ENCODE peak calls at places on chromosomes 13 and 19, in seven cellular contexts. One of them, this sample, is unnamed.

GRCh38 chr19:3818479-3818878 is 32.3 kb upstream of the MATK start:
- DNase-seq in mucosa of descending colon: no peak
- DNase-seq in tibial artery: no peak
- DNase-seq in endothelial cell: no peak
- DNase-seq in stomach: no peak
- DNase-seq in CD4-positive, alpha-beta T cell: no peak
- DNase-seq in Peyer's patch: no peak
- DNase-seq in this sample: no peak

GRCh38 chr19:48308695-48309586 is 16.4 kb upstream of the EMP3 start:
- DNase-seq in CD4-positive, alpha-beta T cell: no peak
- DNase-seq in endothelial cell: no peak
- DNase-seq in tibial artery: no peak
- DNase-seq in mucosa of descending colon: no peak
- DNase-seq in Peyer's patch: no peak
- DNase-seq in stomach: no peak
- DNase-seq in this sample: no peak

GRCh38 chr19:1481224-1481892 is 2.3 kb upstream of the C19orf25 start:
- DNase-seq in endothelial cell: no peak
- DNase-seq in Peyer's patch: no peak
- DNase-seq in stomach: no peak
- DNase-seq in mucosa of descending colon: no peak
- DNase-seq in tibial artery: no peak
- DNase-seq in CD4-positive, alpha-beta T cell: no peak
- DNase-seq in this sample: no peak

GRCh38 chr13:90547272-90547790 is 800.2 kb upstream of the MIR17HG start:
- DNase-seq in stomach: no peak
- DNase-seq in tibial artery: no peak
- DNase-seq in Peyer's patch: no peak
- DNase-seq in CD4-positive, alpha-beta T cell: no peak
- DNase-seq in mucosa of descending colon: no peak
- DNase-seq in endothelial cell: no peak
- DNase-seq in this sample: no peak

GRCh38 chr19:27911122-27911898 is 1301.6 kb downstream of the UQCRFS1 start:
- DNase-seq in mucosa of descending colon: no peak
- DNase-seq in tibial artery: no peak
- DNase-seq in Peyer's patch: no peak
- DNase-seq in stomach: no peak
- DNase-seq in CD4-positive, alpha-beta T cell: no peak
- DNase-seq in endothelial cell: no peak
- DNase-seq in this sample: no peak

GRCh38 chr13:49132479-49133002 is 87.6 kb upstream of the MLNR start:
- DNase-seq in stomach: no peak
- DNase-seq in tibial artery: no peak
- DNase-seq in Peyer's patch: no peak
- DNase-seq in mucosa of descending colon: no peak
- DNase-seq in CD4-positive, alpha-beta T cell: no peak
- DNase-seq in endothelial cell: no peak
- DNase-seq in this sample: no peak

GRCh38 chr19:43476606-43477005 is 11.2 kb upstream of the LYPD3 start:
- DNase-seq in tibial artery: no peak
- DNase-seq in stomach: no peak
- DNase-seq in endothelial cell: no peak
- DNase-seq in mucosa of descending colon: no peak
- DNase-seq in Peyer's patch: no peak
- DNase-seq in CD4-positive, alpha-beta T cell: no peak
- DNase-seq in this sample: no peak

GRCh38 chr19:14039181-14039580 is 7.6 kb downstream of the IL27RA start:
- DNase-seq in Peyer's patch: no peak
- DNase-seq in mucosa of descending colon: no peak
- DNase-seq in tibial artery: no peak
- DNase-seq in stomach: no peak
- DNase-seq in CD4-positive, alpha-beta T cell: no peak
- DNase-seq in endothelial cell: no peak
- DNase-seq in this sample: no peak

GRCh38 chr19:13864513-13865242 is 12.3 kb upstream of the NANOS3 start:
- DNase-seq in stomach: no peak
- DNase-seq in endothelial cell: no peak
- DNase-seq in Peyer's patch: no peak
- DNase-seq in CD4-positive, alpha-beta T cell: no peak
- DNase-seq in mucosa of descending colon: no peak
- DNase-seq in tibial artery: no peak
- DNase-seq in this sample: no peak

GRCh38 chr13:42747399-42747873 is 33.9 kb upstream of the FAM216B start:
- DNase-seq in CD4-positive, alpha-beta T cell: no peak
- DNase-seq in stomach: no peak
- DNase-seq in Peyer's patch: no peak
- DNase-seq in tibial artery: no peak
- DNase-seq in endothelial cell: no peak
- DNase-seq in mucosa of descending colon: no peak
- DNase-seq in this sample: no peak

GRCh38 chr13:101575591-101575990 is 123.1 kb downstream of the ITGBL1 start:
- DNase-seq in mucosa of descending colon: no peak
- DNase-seq in stomach: no peak
- DNase-seq in endothelial cell: no peak
- DNase-seq in tibial artery: no peak
- DNase-seq in CD4-positive, alpha-beta T cell: no peak
- DNase-seq in Peyer's patch: no peak
- DNase-seq in this sample: no peak

GRCh38 chr19:30651691-30652090 is 279.5 kb downstream of the ZNF536 start:
- DNase-seq in Peyer's patch: no peak
- DNase-seq in CD4-positive, alpha-beta T cell: no peak
- DNase-seq in endothelial cell: no peak
- DNase-seq in tibial artery: no peak
- DNase-seq in mucosa of descending colon: no peak
- DNase-seq in stomach: no peak
- DNase-seq in this sample: no peak

GRCh38 chr13:52070929-52071523 is 46.5 kb downstream of the UTP14C start:
- DNase-seq in tibial artery: no peak
- DNase-seq in CD4-positive, alpha-beta T cell: no peak
- DNase-seq in mucosa of descending colon: no peak
- DNase-seq in stomach: no peak
- DNase-seq in Peyer's patch: no peak
- DNase-seq in endothelial cell: no peak
- DNase-seq in this sample: no peak

GRCh38 chr13:99580500-99581268 is 79.4 kb downstream of the TM9SF2 start:
- DNase-seq in mucosa of descending colon: no peak
- DNase-seq in CD4-positive, alpha-beta T cell: no peak
- DNase-seq in stomach: no peak
- DNase-seq in Peyer's patch: no peak
- DNase-seq in endothelial cell: no peak
- DNase-seq in tibial artery: no peak
- DNase-seq in this sample: no peak

GRCh38 chr19:50162988-50163387 is at the start of gene IZUMO2:
- DNase-seq in CD4-positive, alpha-beta T cell: no peak
- DNase-seq in tibial artery: no peak
- DNase-seq in stomach: no peak
- DNase-seq in endothelial cell: no peak
- DNase-seq in mucosa of descending colon: no peak
- DNase-seq in Peyer's patch: no peak
- DNase-seq in this sample: no peak

GRCh38 chr19:11288349-11288748 is 7.6 kb upstream of the TSPAN16 start:
- DNase-seq in tibial artery: no peak
- DNase-seq in mucosa of descending colon: no peak
- DNase-seq in endothelial cell: no peak
- DNase-seq in CD4-positive, alpha-beta T cell: no peak
- DNase-seq in stomach: no peak
- DNase-seq in Peyer's patch: no peak
- DNase-seq in this sample: no peak

GRCh38 chr19:39398297-39398864 is 7.2 kb downstream of the MED29 start:
- DNase-seq in CD4-positive, alpha-beta T cell: peak; percentile 53
- DNase-seq in tibial artery: peak; percentile 86
- DNase-seq in endothelial cell: no peak
- DNase-seq in Peyer's patch: peak; percentile 87
- DNase-seq in mucosa of descending colon: peak; percentile 92
- DNase-seq in stomach: peak; percentile 73
- DNase-seq in this sample: peak; percentile 60

GRCh38 chr13:50128406-50129048 is 113.3 kb downstream of the KCNRG start:
- DNase-seq in mucosa of descending colon: no peak
- DNase-seq in stomach: no peak
- DNase-seq in CD4-positive, alpha-beta T cell: peak; percentile 17
- DNase-seq in tibial artery: no peak
- DNase-seq in Peyer's patch: no peak
- DNase-seq in endothelial cell: no peak
- DNase-seq in this sample: no peak

GRCh38 chr13:52906122-52906903 is 57.9 kb upstream of the PCDH8 start:
- DNase-seq in tibial artery: no peak
- DNase-seq in mucosa of descending colon: no peak
- DNase-seq in stomach: no peak
- DNase-seq in Peyer's patch: no peak
- DNase-seq in CD4-positive, alpha-beta T cell: no peak
- DNase-seq in endothelial cell: no peak
- DNase-seq in this sample: no peak

GRCh38 chr19:11018179-11018578 is 57.3 kb downstream of the SMARCA4 start:
- DNase-seq in CD4-positive, alpha-beta T cell: no peak
- DNase-seq in mucosa of descending colon: no peak
- DNase-seq in tibial artery: no peak
- DNase-seq in endothelial cell: no peak
- DNase-seq in stomach: no peak
- DNase-seq in Peyer's patch: peak; percentile 60
- DNase-seq in this sample: no peak

GRCh38 chr13:51501592-51502205 is 48.9 kb upstream of the INTS6 start:
- DNase-seq in stomach: no peak
- DNase-seq in CD4-positive, alpha-beta T cell: no peak
- DNase-seq in Peyer's patch: no peak
- DNase-seq in endothelial cell: no peak
- DNase-seq in tibial artery: no peak
- DNase-seq in mucosa of descending colon: no peak
- DNase-seq in this sample: no peak

GRCh38 chr19:45423589-45424190 is at the start of gene ERCC1:
- DNase-seq in endothelial cell: peak; percentile 90
- DNase-seq in tibial artery: peak; percentile 94
- DNase-seq in Peyer's patch: peak; percentile 98
- DNase-seq in CD4-positive, alpha-beta T cell: no peak
- DNase-seq in mucosa of descending colon: peak; percentile 99
- DNase-seq in stomach: peak; percentile 99
- DNase-seq in this sample: peak; percentile 79

GRCh38 chr19:40827386-40828247 is 22.6 kb downstream of the CYP2A6 start:
- DNase-seq in CD4-positive, alpha-beta T cell: no peak
- DNase-seq in Peyer's patch: no peak
- DNase-seq in endothelial cell: no peak
- DNase-seq in tibial artery: no peak
- DNase-seq in stomach: peak; percentile 23
- DNase-seq in mucosa of descending colon: no peak
- DNase-seq in this sample: no peak

GRCh38 chr19:33248954-33249613 is 23.4 kb upstream of the SLC7A10 start:
- DNase-seq in Peyer's patch: no peak
- DNase-seq in mucosa of descending colon: peak; percentile 62
- DNase-seq in stomach: peak; percentile 30
- DNase-seq in endothelial cell: no peak
- DNase-seq in tibial artery: no peak
- DNase-seq in CD4-positive, alpha-beta T cell: no peak
- DNase-seq in this sample: no peak

DNA sequence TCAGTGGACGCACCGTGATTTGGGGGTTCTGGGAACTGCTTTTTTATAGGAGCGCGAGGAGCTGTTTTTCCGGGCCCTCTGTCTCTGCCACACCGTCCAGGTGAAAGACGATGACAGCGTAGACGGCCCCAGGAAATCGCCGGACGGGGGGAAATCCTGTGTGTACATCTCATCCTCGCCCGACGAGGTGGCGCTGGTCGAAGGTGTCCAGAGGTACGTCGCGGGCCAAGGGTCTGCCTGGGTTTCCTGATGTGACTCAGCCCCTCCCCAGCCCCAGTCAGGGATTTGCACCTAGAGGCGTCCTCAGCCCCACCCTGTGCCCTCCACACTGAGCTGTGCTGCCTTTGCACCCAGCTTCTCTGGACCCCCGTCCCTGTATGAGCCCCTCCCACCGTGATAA is 136.2 kb upstream of the MCF2L start:
- DNase-seq in endothelial cell: no peak
- DNase-seq in Peyer's patch: peak; percentile 29
- DNase-seq in CD4-positive, alpha-beta T cell: no peak
- DNase-seq in tibial artery: no peak
- DNase-seq in stomach: no peak
- DNase-seq in mucosa of descending colon: no peak
- DNase-seq in this sample: no peak
- TF ChIP-seq CTCF in endothelial cell: no peak
- TF ChIP-seq CTCF in Peyer's patch: no peak
- TF ChIP-seq CTCF in CD4-positive, alpha-beta T cell: no peak
- TF ChIP-seq CTCF in tibial artery: no peak
- TF ChIP-seq CTCF in stomach: no peak
- TF ChIP-seq CTCF in mucosa of descending colon: no peak
- TF ChIP-seq CTCF in this sample: no peak

DNA sequence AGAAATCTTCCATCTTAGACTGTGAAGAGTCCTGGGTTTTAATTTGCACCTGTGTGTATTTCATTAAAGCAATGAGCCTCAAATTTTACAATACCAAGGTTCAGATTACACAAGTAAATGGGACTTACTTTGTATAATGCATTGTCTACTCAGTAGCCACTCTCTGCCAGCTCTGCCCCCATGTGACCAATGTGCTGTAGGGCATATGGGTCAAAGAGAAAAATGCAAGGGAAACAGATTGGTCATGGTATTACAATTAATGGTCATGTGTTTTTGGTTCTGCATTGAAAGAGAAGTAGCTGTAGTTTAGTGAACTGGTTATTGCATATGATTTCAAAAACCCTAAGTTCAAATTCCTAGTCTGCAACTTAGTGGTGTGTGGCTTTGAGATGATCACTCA is 545.5 kb downstream of the SUCLA2 start:
- DNase-seq in endothelial cell: no peak
- DNase-seq in stomach: no peak
- DNase-seq in CD4-positive, alpha-beta T cell: no peak
- DNase-seq in mucosa of descending colon: no peak
- DNase-seq in tibial artery: no peak
- DNase-seq in Peyer's patch: no peak
- DNase-seq in this sample: no peak
- TF ChIP-seq CTCF in endothelial cell: no peak
- TF ChIP-seq CTCF in stomach: no peak
- TF ChIP-seq CTCF in CD4-positive, alpha-beta T cell: no peak
- TF ChIP-seq CTCF in mucosa of descending colon: no peak
- TF ChIP-seq CTCF in tibial artery: no peak
- TF ChIP-seq CTCF in Peyer's patch: no peak
- TF ChIP-seq CTCF in this sample: no peak

GRCh38 chr13:30804474-30804873 is 69.1 kb downstream of the ALOX5AP start:
- DNase-seq in stomach: no peak
- DNase-seq in endothelial cell: peak; percentile 15
- DNase-seq in tibial artery: no peak
- DNase-seq in mucosa of descending colon: no peak
- DNase-seq in Peyer's patch: no peak
- DNase-seq in CD4-positive, alpha-beta T cell: no peak
- DNase-seq in this sample: no peak
- TF ChIP-seq CTCF in stomach: no peak
- TF ChIP-seq CTCF in endothelial cell: peak; percentile 42
- TF ChIP-seq CTCF in tibial artery: no peak
- TF ChIP-seq CTCF in mucosa of descending colon: no peak
- TF ChIP-seq CTCF in Peyer's patch: peak; percentile 32
- TF ChIP-seq CTCF in CD4-positive, alpha-beta T cell: no peak
- TF ChIP-seq CTCF in this sample: no peak

GRCh38 chr19:18425515-18426415 is 6.6 kb downstream of the SSBP4 start:
- DNase-seq in stomach: no peak
- DNase-seq in tibial artery: peak; percentile 70
- DNase-seq in Peyer's patch: no peak
- DNase-seq in endothelial cell: no peak
- DNase-seq in mucosa of descending colon: no peak
- DNase-seq in CD4-positive, alpha-beta T cell: no peak
- DNase-seq in this sample: no peak
- TF ChIP-seq CTCF in stomach: no peak
- TF ChIP-seq CTCF in tibial artery: peak; percentile 19
- TF ChIP-seq CTCF in Peyer's patch: no peak
- TF ChIP-seq CTCF in endothelial cell: no peak
- TF ChIP-seq CTCF in mucosa of descending colon: no peak
- TF ChIP-seq CTCF in CD4-positive, alpha-beta T cell: no peak
- TF ChIP-seq CTCF in this sample: no peak